ENCODE peak calls at places on chromosomes 16 and 17, in eight cellular contexts. T is astrocyte of the cerebellum, B is neural progenitor cell, H is cardiac fibroblast, Z is A549, I is heart right ventricle, L is PC-3, W is GM12865. U is an unnamed sample.

GRCh38 chr17:34252138-34252889 is 2.8 kb upstream of the CCL2 start:
- DNase-seq in T (peak; percentile 87), B (no peak), H (peak; percentile 97), Z (peak; percentile 62), I (peak; percentile 95), L (no peak), W (peak; percentile 57), U (no peak)

GRCh38 chr16:81036751-81037350 is 1.2 kb downstream of the ATMIN start:
- DNase-seq in T (no peak), B (no peak), H (peak; percentile 3), Z (no peak), I (no peak), L (peak; percentile 28), W (peak; percentile 42), U (no peak)

GRCh38 chr17:30117548-30118155 is 1.0 kb downstream of the NSRP1 start:
- DNase-seq in T (no peak), B (no peak), H (peak; percentile 24), Z (no peak), I (no peak), L (no peak), W (no peak), U (no peak)

GRCh38 chr16:3054965-3055733 is 8.8 kb downstream of the MMP25 start:
- DNase-seq in T (no peak), B (no peak), H (no peak), Z (no peak), I (no peak), L (no peak), W (peak; percentile 41), U (no peak)

GRCh38 chr17:22273308-22273707 is 581.0 kb downstream of the KCNJ18 start:
- DNase-seq in T (no peak), B (no peak), H (no peak), Z (no peak), I (no peak), L (no peak), W (no peak), U (no peak)

GRCh38 chr17:72715906-72716572 is 376.4 kb downstream of the SLC39A11 start:
- DNase-seq in T (peak; percentile 92), B (no peak), H (peak; percentile 93), Z (peak; percentile 93), I (no peak), L (peak; percentile 99), W (no peak), U (no peak)

GRCh38 chr17:17149520-17150449 is 56.3 kb downstream of the PLD6 start:
- DNase-seq in T (no peak), B (no peak), H (no peak), Z (no peak), I (no peak), L (no peak), W (peak; percentile 26), U (no peak)

GRCh38 chr16:2715519-2715918 is 4.5 kb downstream of the PRSS27 start:
- DNase-seq in T (no peak), B (peak; percentile 78), H (peak; percentile 52), Z (no peak), I (peak; percentile 75), L (no peak), W (peak; percentile 51), U (no peak)

GRCh38 chr17:18889658-18890057 is 31.7 kb downstream of the PRPSAP2 start:
- DNase-seq in T (no peak), B (no peak), H (no peak), Z (no peak), I (no peak), L (no peak), W (no peak), U (no peak)

GRCh38 chr16:75074920-75075687 is 41.5 kb downstream of the LDHD start:
- DNase-seq in T (no peak), B (no peak), H (peak; percentile 75), Z (no peak), I (no peak), L (no peak), W (peak; percentile 96), U (no peak)

GRCh38 chr17:29216181-29216580 is 30.5 kb upstream of the CRYBA1 start:
- DNase-seq in T (no peak), B (no peak), H (no peak), Z (no peak), I (no peak), L (no peak), W (peak; percentile 10), U (no peak)

GRCh38 chr16:12061336-12062055 is 85.0 kb downstream of the SNX29 start:
- DNase-seq in T (peak; percentile 24), B (no peak), H (no peak), Z (no peak), I (no peak), L (peak; percentile 38), W (no peak), U (no peak)

GRCh38 chr16:11203111-11203623 is 52.8 kb downstream of the SOCS1 start:
- DNase-seq in T (no peak), B (no peak), H (no peak), Z (no peak), I (no peak), L (no peak), W (peak; percentile 55), U (no peak)

GRCh38 chr16:31333686-31334649 is 21.0 kb upstream of the ITGAX start:
- DNase-seq in T (no peak), B (peak; percentile 43), H (peak; percentile 7), Z (peak; percentile 42), I (no peak), L (peak; percentile 29), W (peak; percentile 56), U (peak; percentile 10)

GRCh38 chr17:8740486-8740885 is 4.2 kb downstream of the CCDC42 start:
- DNase-seq in T (no peak), B (peak; percentile 36), H (no peak), Z (no peak), I (no peak), L (no peak), W (peak; percentile 40), U (no peak)

GRCh38 chr16:77437859-77438258 is 3.0 kb upstream of the ADAMTS18 start:
- DNase-seq in T (peak; percentile 40), B (peak; percentile 48), H (no peak), Z (no peak), I (no peak), L (no peak), W (no peak), U (no peak)

GRCh38 chr17:57881143-57881542 is 31.3 kb upstream of the MRPS23 start:
- DNase-seq in T (peak; percentile 86), B (no peak), H (peak; percentile 86), Z (no peak), I (peak; percentile 10), L (no peak), W (no peak), U (no peak)

GRCh38 chr16:89623511-89624232 is 10.2 kb downstream of the DPEP1 start:
- DNase-seq in T (no peak), B (no peak), H (peak; percentile 44), Z (no peak), I (no peak), L (no peak), W (no peak), U (no peak)

GRCh38 chr17:44094701-44095387 is 24.3 kb downstream of the G6PC3 start:
- DNase-seq in T (no peak), B (no peak), H (no peak), Z (no peak), I (no peak), L (no peak), W (no peak), U (no peak)
- H3K4me3 ChIP-seq in T (no peak overlapping the region), B (peak overlapping the region; percentile 48), H (no peak overlapping the region), Z (peak overlapping the region; percentile 30), I (peak overlapping the region; percentile 48), L (no peak overlapping the region), W (no peak overlapping the region), U (no peak overlapping the region)

DNA sequence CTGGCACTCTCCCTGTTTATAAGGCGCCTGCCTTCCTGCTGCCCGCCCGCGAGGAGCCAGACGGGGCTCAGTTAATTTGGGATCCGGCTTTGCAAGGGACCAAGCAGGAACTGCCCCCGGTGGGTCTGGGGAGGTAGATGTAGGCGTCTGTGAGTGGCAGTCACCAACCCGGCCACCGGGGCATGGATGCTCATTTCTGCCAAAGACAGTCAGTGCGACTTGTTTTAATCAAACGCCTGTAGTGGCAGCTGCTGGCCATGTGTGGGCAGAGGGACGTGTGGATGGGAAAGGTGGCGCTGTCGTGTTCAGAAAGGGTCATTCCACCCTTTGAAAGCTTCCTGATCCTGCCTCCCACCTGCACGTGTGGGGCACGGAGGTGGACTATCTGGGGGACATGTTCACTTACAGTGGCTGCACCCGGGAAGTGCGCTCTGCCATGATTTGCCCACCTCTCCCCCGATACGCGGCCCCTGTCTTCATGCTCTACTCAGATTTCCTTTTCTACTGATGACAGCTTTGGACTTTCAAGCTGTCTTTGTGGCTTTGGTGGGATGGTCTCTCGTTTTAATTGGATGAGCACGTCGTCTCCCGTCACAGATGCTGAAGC is 60.3 kb upstream of the CIBAR2 start:
- DNase-seq in T (no peak), B (peak; percentile 69), H (no peak), Z (peak; percentile 66), I (peak; percentile 47), L (peak; percentile 69), W (peak; percentile 24), U (no peak)
- TF ChIP-seq CTCF in T (peak; percentile 49), B (peak; percentile 58), H (no peak), Z (peak; percentile 9), I (no peak), L (peak; percentile 63), W (peak; percentile 15), U (no peak)

GRCh38 chr17:36667922-36668321 is 66.5 kb downstream of the MRM1 start:
- DNase-seq in T (no peak), B (no peak), H (no peak), Z (no peak), I (no peak), L (peak; percentile 2), W (peak; percentile 29), U (no peak)

GRCh38 chr17:36671144-36671543 is 69.8 kb downstream of the MRM1 start:
- DNase-seq in T (no peak), B (no peak), H (no peak), Z (no peak), I (no peak), L (no peak), W (no peak), U (no peak)

GRCh38 chr17:36665417-36665816 is 64.0 kb downstream of the MRM1 start:
- DNase-seq in T (no peak), B (no peak), H (no peak), Z (peak; percentile 51), I (no peak), L (peak; percentile 9), W (no peak), U (no peak)

GRCh38 chr17:36673068-36673467 is 71.7 kb downstream of the MRM1 start:
- DNase-seq in T (no peak), B (no peak), H (no peak), Z (no peak), I (no peak), L (no peak), W (no peak), U (no peak)

DNA sequence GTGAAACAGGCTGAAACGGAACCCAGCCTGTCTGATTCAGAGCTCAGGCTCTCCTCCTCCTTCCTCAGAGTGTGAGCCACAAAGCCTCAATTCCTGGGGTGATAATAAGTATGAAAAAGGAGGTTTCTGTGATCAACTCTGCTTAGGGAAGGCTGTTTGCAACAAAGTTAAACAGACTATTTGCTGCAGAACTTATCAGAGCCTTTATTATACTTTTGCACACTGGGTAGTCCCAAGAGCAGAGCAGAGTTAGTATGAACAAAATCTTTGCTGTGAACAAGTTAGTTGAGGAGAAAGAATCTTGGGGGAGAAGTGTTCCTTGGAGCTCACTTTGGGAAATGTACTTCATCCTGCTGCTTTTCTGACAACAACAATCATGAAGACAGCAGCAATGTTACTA is 67.4 kb downstream of the MRM1 start:
- DNase-seq in T (no peak), B (no peak), H (no peak), Z (no peak), I (no peak), L (no peak), W (no peak), U (no peak)
- H3K4me3 ChIP-seq in T (no peak overlapping the region), B (no peak overlapping the region), H (no peak overlapping the region), Z (no peak overlapping the region), I (no peak overlapping the region), L (no peak overlapping the region), W (no peak overlapping the region), U (no peak overlapping the region)

GRCh38 chr16:29318037-29318436 is 88.5 kb downstream of the NPIPB11 start:
- DNase-seq in T (no peak), B (no peak), H (no peak), Z (peak; percentile 16), I (no peak), L (no peak), W (no peak), U (no peak)
- TF ChIP-seq CTCF in T (no peak), B (peak; percentile 49), H (no peak), Z (peak; percentile 52), I (no peak), L (no peak), W (no peak), U (no peak)

U was measured in LNCaP clone FGC.